ENCODE peak calls at places on chromosome 17, in nine cellular contexts. N, P, H, K, G, W, Y, V and B are unnamed samples.

GRCh38 chr17:55564077-55564476 is 52.8 kb upstream of the SMIM36 start:
- DNase-seq in W (no peak), G (no peak), N (no peak), V (no peak), H (no peak), P (no peak), Y (no peak), K (no peak), B (no peak)

GRCh38 chr17:10156579-10157488 is 41.6 kb downstream of the GAS7 start:
- DNase-seq in N (peak), G (no peak), P (no peak), H (no peak), Y (no peak), K (no peak), W (no peak), V (peak), B (peak)

GRCh38 chr17:50569592-50569991 is 9.1 kb downstream of the CACNA1G start:
- DNase-seq in W (no peak), V (no peak), K (no peak), Y (no peak), P (no peak), G (no peak), H (no peak), N (no peak), B (no peak)

GRCh38 chr17:44921122-44921882 is 6.0 kb upstream of the GFAP start:
- DNase-seq in W (no peak), V (no peak), H (peak), K (no peak), N (no peak), P (no peak), G (no peak), Y (no peak), B (no peak)

GRCh38 chr17:81322271-81323082 is 27.4 kb upstream of the SLC38A10 start:
- DNase-seq in W (peak), K (peak), N (no peak), Y (peak), G (peak), P (no peak), H (no peak), V (peak), B (no peak)

GRCh38 chr17:55433629-55434422 is 12.2 kb upstream of the MMD start:
- DNase-seq in Y (no peak), K (no peak), N (no peak), W (no peak), P (no peak), V (no peak), G (peak), H (no peak), B (no peak)

GRCh38 chr17:31733326-31733725 is 125.7 kb downstream of the COPRS start:
- DNase-seq in H (no peak), P (no peak), W (no peak), V (no peak), K (no peak), Y (no peak), G (no peak), N (no peak), B (no peak)

GRCh38 chr17:4375039-4375748 is 8.7 kb upstream of the UBE2G1 start:
- DNase-seq in V (peak), P (no peak), N (peak), Y (no peak), G (no peak), K (peak), W (no peak), H (no peak), B (peak)

GRCh38 chr17:78425429-78425828 is 47.0 kb downstream of the PGS1 start:
- DNase-seq in W (no peak), N (no peak), G (no peak), K (no peak), Y (no peak), H (no peak), P (no peak), V (no peak), B (no peak)

GRCh38 chr17:66531826-66532439 is 229.5 kb downstream of the PRKCA start:
- DNase-seq in G (no peak), K (no peak), W (no peak), V (no peak), Y (no peak), N (no peak), H (no peak), P (no peak), B (no peak)

GRCh38 chr17:69218986-69219385 is 9.6 kb downstream of the ABCA10 start:
- DNase-seq in Y (no peak), V (no peak), P (no peak), H (no peak), N (no peak), K (no peak), W (no peak), G (no peak), B (no peak)

GRCh38 chr17:8311131-8311790 is 1.2 kb downstream of the ARHGEF15 start:
- DNase-seq in W (no peak), V (no peak), H (no peak), N (no peak), P (no peak), Y (no peak), K (no peak), G (no peak), B (no peak)

GRCh38 chr17:43125967-43126910 is 1.1 kb upstream of the BRCA1 start:
- DNase-seq in P (no peak), V (peak), W (no peak), H (peak), G (no peak), N (no peak), Y (no peak), K (no peak), B (no peak)

GRCh38 chr17:46013502-46014165 is 14.6 kb downstream of the STH start:
- DNase-seq in G (no peak), N (no peak), Y (no peak), H (no peak), V (no peak), P (no peak), W (no peak), K (no peak), B (no peak)

GRCh38 chr17:35345926-35346771 is 27.3 kb downstream of the SLFN11 start:
- DNase-seq in V (peak), W (no peak), Y (no peak), P (no peak), H (no peak), N (no peak), G (peak), K (no peak), B (no peak)

GRCh38 chr17:47064684-47065083 is 85.6 kb upstream of the RPRML start:
- DNase-seq in G (no peak), N (no peak), H (no peak), W (no peak), Y (no peak), P (no peak), V (no peak), K (no peak), B (no peak)

GRCh38 chr17:79832211-79833109 is 6.8 kb downstream of the CBX4 start:
- DNase-seq in G (peak), P (no peak), N (no peak), Y (no peak), H (no peak), K (no peak), V (no peak), W (no peak), B (no peak)

GRCh38 chr17:3963214-3964201 is 729 bp downstream of the ATP2A3 start:
- DNase-seq in N (peak), W (peak), H (no peak), Y (peak), K (peak), P (no peak), V (peak), G (no peak), B (peak)

GRCh38 chr17:18258356-18259038 is at the start of gene FLII:
- DNase-seq in G (peak), H (no peak), N (peak), P (no peak), K (peak), Y (peak), V (peak), W (peak), B (peak)

GRCh38 chr17:75295220-75296158 is 6.3 kb upstream of the SLC25A19 start:
- DNase-seq in N (peak), V (peak), W (no peak), Y (no peak), P (no peak), G (no peak), H (no peak), K (no peak), B (no peak)

GRCh38 chr17:37676115-37676925 is 33.1 kb upstream of the DDX52 start:
- DNase-seq in P (no peak), H (no peak), G (no peak), N (no peak), W (no peak), Y (no peak), K (no peak), V (no peak), B (peak)

GRCh38 chr17:42853968-42854790 is 3.2 kb downstream of the AOC3 start:
- DNase-seq in Y (no peak), K (no peak), P (no peak), H (no peak), V (no peak), G (no peak), W (no peak), N (no peak), B (no peak)

GRCh38 chr17:1742371-1743093 is at the start of gene SERPINF2:
- DNase-seq in P (no peak), H (no peak), W (no peak), N (no peak), V (no peak), G (peak), Y (no peak), K (no peak), B (no peak)

GRCh38 chr17:17570207-17570797 is 21.2 kb downstream of the PEMT start:
- DNase-seq in N (no peak), Y (no peak), V (no peak), P (no peak), K (no peak), H (no peak), W (no peak), G (peak), B (no peak)

GRCh38 chr17:1909985-1910384 is 80.2 kb downstream of the RPA1 start:
- DNase-seq in H (no peak), Y (no peak), K (no peak), V (no peak), W (no peak), G (no peak), P (no peak), N (no peak), B (no peak)

GRCh38 chr17:3043737-3044365 is 19.6 kb downstream of the OR1D5 start:
- DNase-seq in G (peak), P (no peak), W (no peak), K (no peak), V (peak), H (no peak), N (no peak), Y (no peak), B (no peak)

GRCh38 chr17:4948166-4948996 is at the start of gene PFN1:
- DNase-seq in P (no peak), K (peak), W (peak), H (peak), N (peak), Y (peak), G (peak), V (peak), B (peak)

GRCh38 chr17:945672-946071 is 33.9 kb downstream of the NXN start:
- DNase-seq in V (no peak), P (no peak), W (no peak), N (no peak), Y (no peak), K (no peak), G (no peak), H (no peak), B (no peak)

GRCh38 chr17:81993726-81994592 is 16.5 kb downstream of the ASPSCR1 start:
- DNase-seq in N (no peak), W (no peak), G (no peak), Y (no peak), H (no peak), V (no peak), K (no peak), P (no peak), B (no peak)

GRCh38 chr17:6857904-6858303 is 26.4 kb upstream of the TEKT1 start:
- DNase-seq in H (no peak), K (no peak), W (no peak), Y (no peak), P (no peak), G (no peak), V (no peak), N (no peak), B (no peak)

GRCh38 chr17:17549732-17550366 is 41.7 kb downstream of the PEMT start:
- DNase-seq in P (no peak), G (no peak), Y (no peak), V (no peak), W (no peak), K (no peak), H (no peak), N (no peak), B (no peak)

GRCh38 chr17:42759982-42760651 is 910 bp upstream of the RAMP2 start:
- DNase-seq in G (no peak), W (no peak), K (no peak), H (no peak), P (no peak), V (no peak), N (peak), Y (no peak), B (no peak)